ENCODE peak calls at places on chromosomes 5 and 9, in seven cellular contexts. O is iris pigment epithelial cell; Y is SK-N-SH; Z is posterior vena cava; J is NT2/D1; H is MV-4-11; S is activated naive CD4-positive, alpha-beta T cell. W is an unnamed sample.

GRCh38 chr5:53343187-53343586 is 137.2 kb upstream of the FST start:
- DNase-seq in O (peak; percentile 89), Y (no peak), Z (no peak), J (no peak), H (no peak), S (no peak), W (no peak)

GRCh38 chr9:29556317-29556716 is 1983.0 kb upstream of the C9orf72 start:
- DNase-seq in O (peak; percentile 43), Y (no peak), Z (peak; percentile 62), J (no peak), H (no peak), S (no peak), W (no peak)

GRCh38 chr5:122967625-122968024 is 68.9 kb downstream of the PPIC start:
- DNase-seq in O (no peak), Y (no peak), Z (no peak), J (no peak), H (no peak), S (no peak), W (no peak)

GRCh38 chr5:10317825-10318682 is 10.4 kb upstream of the CMBL start:
- DNase-seq in O (peak; percentile 29), Y (no peak), Z (peak; percentile 35), J (no peak), H (no peak), S (no peak), W (no peak)

GRCh38 chr5:6623228-6623627 is 9.6 kb downstream of the NSUN2 start:
- DNase-seq in O (no peak), Y (no peak), Z (no peak), J (no peak), H (no peak), S (no peak), W (no peak)

GRCh38 chr5:72369301-72370079 is 49.3 kb downstream of the PTCD2 start:
- DNase-seq in O (no peak), Y (no peak), Z (no peak), J (no peak), H (peak; percentile 10), S (no peak), W (no peak)

GRCh38 chr9:133048595-133048994 is 13.2 kb upstream of the CEL start:
- DNase-seq in O (peak; percentile 29), Y (peak; percentile 58), Z (no peak), J (no peak), H (peak; percentile 13), S (no peak), W (no peak)

GRCh38 chr9:106930477-106930876 is 67.5 kb downstream of the ZNF462 start:
- DNase-seq in O (no peak), Y (no peak), Z (no peak), J (no peak), H (no peak), S (no peak), W (no peak)

GRCh38 chr5:40875958-40876357 is 33.3 kb upstream of the C7 start:
- DNase-seq in O (no peak), Y (no peak), Z (no peak), J (no peak), H (no peak), S (no peak), W (no peak)

GRCh38 chr5:31731016-31731415 is 92.1 kb downstream of the PDZD2 start:
- DNase-seq in O (no peak), Y (no peak), Z (no peak), J (peak; percentile 75), H (peak; percentile 8), S (no peak), W (no peak)

GRCh38 chr5:83965431-83965830 is 244.8 kb upstream of the HAPLN1 start:
- DNase-seq in O (no peak), Y (no peak), Z (no peak), J (no peak), H (peak; percentile 14), S (no peak), W (no peak)

GRCh38 chr5:141359790-141360426 is at the start of gene PCDHGB2:
- DNase-seq in O (peak; percentile 26), Y (peak; percentile 62), Z (no peak), J (no peak), H (peak; percentile 82), S (no peak), W (no peak)

GRCh38 chr5:1118231-1118698 is 6.4 kb upstream of the SLC12A7 start:
- DNase-seq in O (peak; percentile 64), Y (no peak), Z (no peak), J (no peak), H (no peak), S (no peak), W (no peak)

GRCh38 chr9:78296208-78296892 is 575 bp upstream of the PSAT1 start:
- DNase-seq in O (peak; percentile 35), Y (peak; percentile 63), Z (no peak), J (peak; percentile 38), H (no peak), S (no peak), W (peak; percentile 70)

GRCh38 chr9:89923961-89924504 is 319.2 kb downstream of the GADD45G start:
- DNase-seq in O (no peak), Y (no peak), Z (no peak), J (no peak), H (peak; percentile 17), S (no peak), W (no peak)

GRCh38 chr5:130795037-130795436 is 370.0 kb downstream of the HINT1 start:
- DNase-seq in O (no peak), Y (no peak), Z (no peak), J (no peak), H (no peak), S (no peak), W (no peak)

GRCh38 chr5:143350790-143351603 is 52.5 kb downstream of the NR3C1 start:
- DNase-seq in O (peak; percentile 92), Y (no peak), Z (no peak), J (no peak), H (peak; percentile 89), S (no peak), W (no peak)

GRCh38 chr9:29332789-29333188 is 1759.5 kb upstream of the C9orf72 start:
- DNase-seq in O (peak; percentile 29), Y (no peak), Z (no peak), J (no peak), H (no peak), S (no peak), W (no peak)

GRCh38 chr9:70382709-70383605 is 31.5 kb downstream of the KLF9 start:
- DNase-seq in O (no peak), Y (no peak), Z (no peak), J (no peak), H (no peak), S (no peak), W (no peak)

GRCh38 chr5:120083851-120084615 is 380.1 kb upstream of the PRR16 start:
- DNase-seq in O (peak; percentile 10), Y (no peak), Z (no peak), J (peak; percentile 23), H (no peak), S (no peak), W (no peak)

GRCh38 chr9:90855208-90856000 is 53.8 kb downstream of the SYK start:
- DNase-seq in O (no peak), Y (no peak), Z (no peak), J (no peak), H (no peak), S (no peak), W (peak; percentile 6)

GRCh38 chr9:4328723-4329122 is 28.9 kb upstream of the GLIS3 start:
- DNase-seq in O (peak; percentile 55), Y (no peak), Z (no peak), J (no peak), H (no peak), S (no peak), W (no peak)

GRCh38 chr5:158194561-158194961 is 335.6 kb upstream of the CLINT1 start:
- DNase-seq in O (no peak), Y (no peak), Z (no peak), J (no peak), H (no peak), S (no peak), W (no peak)

GRCh38 chr5:113902917-113903681 is 389.6 kb downstream of the YTHDC2 start:
- DNase-seq in O (no peak), Y (no peak), Z (no peak), J (no peak), H (no peak), S (no peak), W (no peak)

GRCh38 chr9:93037476-93037971 is 21.0 kb upstream of the SUSD3 start:
- DNase-seq in O (no peak), Y (no peak), Z (no peak), J (no peak), H (peak; percentile 81), S (no peak), W (no peak)

GRCh38 chr5:140764177-140765020 is 21.5 kb upstream of the PCDHA1 start:
- DNase-seq in O (no peak), Y (no peak), Z (no peak), J (no peak), H (no peak), S (no peak), W (no peak)

GRCh38 chr5:93407470-93407869 is 173.5 kb downstream of the NR2F1-AS1 start:
- DNase-seq in O (no peak), Y (no peak), Z (no peak), J (no peak), H (no peak), S (no peak), W (no peak)

GRCh38 chr9:134325096-134325812 is 1.0 kb upstream of the RXRA start:
- DNase-seq in O (peak; percentile 52), Y (no peak), Z (peak; percentile 85), J (no peak), H (peak; percentile 35), S (no peak), W (peak; percentile 85)

GRCh38 chr5:138989720-138990119 is 114.6 kb upstream of the LRRTM2 start:
- DNase-seq in O (peak; percentile 67), Y (no peak), Z (peak; percentile 26), J (no peak), H (no peak), S (no peak), W (no peak)

GRCh38 chr5:112339761-112340160 is 79.3 kb downstream of the EPB41L4A start:
- DNase-seq in O (no peak), Y (no peak), Z (no peak), J (no peak), H (no peak), S (no peak), W (no peak)

GRCh38 chr5:106489004-106489403 is 1181.7 kb downstream of the EFNA5 start:
- DNase-seq in O (peak; percentile 11), Y (no peak), Z (no peak), J (no peak), H (no peak), S (no peak), W (no peak)